ENCODE peak calls at places on chromosome X, in six cellular contexts. F is suprapubic skin, H is GM23338, W is breast epithelium, V is H1, P is transverse colon. N is an unnamed sample.

GRCh38 chrX:34849371-34849770 is 93.2 kb upstream of the FAM47B start:
- DNase-seq in F (no peak), H (no peak), W (no peak), V (no peak), P (no peak), N (no peak)

GRCh38 chrX:142804085-142804484 is 221.6 kb upstream of the SPANXN4 start:
- DNase-seq in F (no peak), H (peak; percentile 47), W (no peak), V (no peak), P (no peak), N (no peak)

GRCh38 chrX:102339312-102340298 is 92.6 kb downstream of the NXF2 start:
- DNase-seq in F (peak; percentile 35), H (peak; percentile 49), W (no peak), V (no peak), P (no peak), N (peak; percentile 49)

GRCh38 chrX:136453771-136454170 is 34.0 kb upstream of the BRS3 start:
- DNase-seq in F (no peak), H (no peak), W (no peak), V (no peak), P (no peak), N (no peak)

GRCh38 chrX:136766785-136767103 is 14.0 kb downstream of the ARHGEF6 start:
- DNase-seq in F (no peak), H (peak; percentile 14), W (no peak), V (no peak), P (no peak), N (no peak)

GRCh38 chrX:118660085-118660484 is 67.3 kb upstream of the IL13RA1 start:
- DNase-seq in F (no peak), H (no peak), W (no peak), V (no peak), P (no peak), N (no peak)

GRCh38 chrX:21691512-21692018 is 33.4 kb upstream of the KLHL34 start:
- DNase-seq in F (no peak), H (no peak), W (no peak), V (no peak), P (no peak), N (no peak)

GRCh38 chrX:104370089-104370488 is 115.4 kb upstream of the ESX1 start:
- DNase-seq in F (no peak), H (peak; percentile 55), W (peak; percentile 38), V (no peak), P (no peak), N (no peak)

GRCh38 chrX:78102100-78102499 is 1.9 kb upstream of the PGK1 start:
- DNase-seq in F (no peak), H (no peak), W (no peak), V (no peak), P (no peak), N (no peak)

GRCh38 chrX:154486052-154486395 is 391 bp downstream of the UBL4A start:
- DNase-seq in F (peak; percentile 70), H (peak; percentile 7), W (no peak), V (no peak), P (peak; percentile 43), N (peak; percentile 74)

GRCh38 chrX:64204252-64204651 is 1.3 kb downstream of the AMER1 start:
- DNase-seq in F (no peak), H (peak; percentile 11), W (no peak), V (no peak), P (peak; percentile 16), N (peak; percentile 69)

GRCh38 chrX:29397506-29397905 is 810.3 kb downstream of the IL1RAPL1 start:
- DNase-seq in F (no peak), H (no peak), W (no peak), V (no peak), P (no peak), N (no peak)

GRCh38 chrX:1305411-1305810 is 31.2 kb upstream of the IL3RA start:
- DNase-seq in F (no peak), H (no peak), W (no peak), V (no peak), P (no peak), N (no peak)

GRCh38 chrX:70292788-70293187 is 2.9 kb downstream of the KIF4A start:
- DNase-seq in F (no peak), H (no peak), W (no peak), V (no peak), P (no peak), N (no peak)

GRCh38 chrX:119755981-119756533 is 2.3 kb upstream of the SOWAHD start:
- DNase-seq in F (no peak), H (no peak), W (no peak), V (no peak), P (peak; percentile 51), N (no peak)

GRCh38 chrX:30151964-30152363 is 63.4 kb upstream of the MAGEB2 start:
- DNase-seq in F (no peak), H (no peak), W (no peak), V (no peak), P (no peak), N (no peak)

GRCh38 chrX:87900320-87900908 is 382.8 kb downstream of the KLHL4 start:
- DNase-seq in F (no peak), H (peak; percentile 1), W (no peak), V (no peak), P (no peak), N (no peak)

GRCh38 chrX:35380808-35381700 is 417.1 kb upstream of the MAGEB16 start:
- DNase-seq in F (no peak), H (peak; percentile 53), W (no peak), V (no peak), P (no peak), N (no peak)

GRCh38 chrX:39730671-39731389 is 366.9 kb downstream of the BCOR start:
- DNase-seq in F (no peak), H (peak; percentile 72), W (peak; percentile 48), V (peak; percentile 60), P (peak; percentile 67), N (peak; percentile 94)

GRCh38 chrX:95903490-95903889 is 781.2 kb upstream of the DIAPH2 start:
- DNase-seq in F (no peak), H (peak; percentile 50), W (no peak), V (no peak), P (no peak), N (no peak)

GRCh38 chrX:2401201-2401589 is 99.6 kb downstream of the DHRSX start:
- DNase-seq in F (no peak), H (no peak), W (peak; percentile 25), V (no peak), P (no peak), N (no peak)

GRCh38 chrX:110087485-110088356 is 84.8 kb downstream of the TMEM164 start:
- DNase-seq in F (no peak), H (no peak), W (no peak), V (no peak), P (no peak), N (no peak)

GRCh38 chrX:154097003-154097596 is 417 bp downstream of the MECP2 start:
- DNase-seq in F (peak; percentile 83), H (peak; percentile 69), W (peak; percentile 55), V (no peak), P (peak; percentile 69), N (peak; percentile 90)

GRCh38 chrX:119647552-119648420 is 41.6 kb upstream of the NKRF start:
- DNase-seq in F (no peak), H (no peak), W (no peak), V (no peak), P (no peak), N (no peak)

GRCh38 chrX:119686087-119686639 is 6.8 kb downstream of the SEPTIN6 start:
- DNase-seq in F (no peak), H (no peak), W (no peak), V (no peak), P (peak; percentile 41), N (no peak)

GRCh38 chrX:133928365-133928764 is 57.0 kb downstream of the GPC3 start:
- DNase-seq in F (no peak), H (no peak), W (no peak), V (no peak), P (no peak), N (no peak)
- H3K4me1 ChIP-seq in F (no peaks in the 10 kb centered on the region), H (peaks cover 17% of the 10 kb centered on the region), W (no peaks in the 10 kb centered on the region), V (peaks cover 2% of the 10 kb centered on the region), P (no peaks in the 10 kb centered on the region), N (no peaks in the 10 kb centered on the region)

DNA sequence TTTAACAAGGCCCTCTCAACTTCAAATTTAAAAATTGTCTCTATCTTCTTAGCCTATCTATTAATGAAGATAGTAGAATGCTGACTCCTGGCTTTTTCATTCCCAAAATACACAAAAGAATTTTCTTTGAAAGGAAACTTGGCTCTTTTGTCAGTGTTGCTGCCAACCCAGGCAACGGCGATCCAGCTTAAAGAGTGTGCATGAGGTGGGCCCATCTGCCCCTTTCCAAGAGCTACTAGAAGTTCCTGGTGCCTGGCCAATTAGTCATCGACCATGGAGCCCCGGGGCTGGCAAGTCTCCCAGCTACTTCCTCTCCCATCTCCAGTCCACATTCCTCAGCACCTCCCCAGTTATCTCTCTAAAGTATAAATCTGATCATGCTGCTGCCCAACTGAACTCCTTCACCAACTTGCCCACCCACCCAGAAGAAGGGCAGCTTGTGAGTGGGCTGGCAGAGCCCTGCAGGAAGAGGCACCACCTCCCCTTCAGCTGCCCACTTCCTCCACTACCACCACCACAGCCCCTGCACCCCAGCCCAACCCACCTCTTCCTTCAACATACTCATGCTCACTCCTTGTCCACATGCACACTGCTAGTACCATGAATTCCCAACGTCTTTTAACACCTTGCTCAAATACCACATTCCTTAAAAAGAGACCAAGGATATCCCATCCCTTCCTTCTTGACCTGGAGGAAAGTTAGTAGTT is 158.2 kb upstream of the MAP3K15 start:
- DNase-seq in F (peak; percentile 76), H (no peak), W (no peak), V (no peak), P (peak; percentile 35), N (peak; percentile 84)
- TF ChIP-seq POLR2AphosphoS5 in F (no peak), H (no peak), W (no peak), V (no peak), P (no peak), N (no peak)

GRCh38 chrX:114166601-114167000 is 417.3 kb upstream of the HTR2C start:
- DNase-seq in F (no peak), H (no peak), W (no peak), V (no peak), P (no peak), N (no peak)
- H3K4me1 ChIP-seq in F (no peaks in the 10 kb centered on the region), H (no peaks in the 10 kb centered on the region), W (no peaks in the 10 kb centered on the region), V (no peaks in the 10 kb centered on the region), P (no peaks in the 10 kb centered on the region), N (no peaks in the 10 kb centered on the region)

DNA sequence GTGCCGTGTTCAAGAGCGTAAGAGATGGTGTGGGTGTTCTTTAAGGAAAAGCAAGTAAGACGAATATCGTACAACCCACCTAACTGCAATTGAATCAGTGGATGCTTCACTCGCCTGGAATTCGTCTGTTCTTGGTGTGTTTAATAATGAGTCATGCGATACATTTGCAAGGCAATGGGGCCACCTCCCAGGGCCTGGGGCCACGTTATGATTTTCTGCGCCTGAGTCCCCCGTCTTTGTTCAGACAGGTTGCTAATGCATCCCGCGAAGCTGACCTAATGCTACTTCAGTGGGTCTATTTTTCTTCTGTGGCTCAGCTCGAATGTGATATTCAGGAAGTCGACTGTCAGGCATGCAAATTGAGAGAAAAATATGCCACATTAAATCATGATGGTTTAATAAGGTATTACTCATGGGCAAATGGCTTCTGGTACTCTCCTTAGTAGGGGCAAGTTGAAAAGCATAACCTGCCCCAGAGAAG is 14.3 kb upstream of the MID1 start:
- DNase-seq in F (no peak), H (no peak), W (no peak), V (no peak), P (no peak), N (no peak)
- TF ChIP-seq POLR2AphosphoS5 in F (no peak), H (no peak), W (no peak), V (no peak), P (no peak), N (peak; percentile 18)

N was measured in sigmoid colon.